ENCODE peak calls at places on chromosome 22, in four cellular contexts. One of them, this sample, is unnamed.

GRCh38 chr22:22887621-22888503 is at the start of gene IGLL5:
- DNase-seq in K562: peak
- DNase-seq in H1: no peak
- DNase-seq in HepG2: no peak
- DNase-seq in this sample: no peak

GRCh38 chr22:23606204-23607131 is 25.7 kb downstream of the DRICH1 start:
- DNase-seq in K562: no peak
- DNase-seq in H1: no peak
- DNase-seq in HepG2: no peak
- DNase-seq in this sample: no peak

GRCh38 chr22:29842740-29843139 is 4.7 kb upstream of the ASCC2 start:
- DNase-seq in K562: no peak
- DNase-seq in H1: no peak
- DNase-seq in HepG2: peak
- DNase-seq in this sample: no peak

GRCh38 chr22:48042621-48043395 is 1280.4 kb downstream of the TBC1D22A start:
- DNase-seq in K562: no peak
- DNase-seq in H1: no peak
- DNase-seq in HepG2: no peak
- DNase-seq in this sample: no peak

GRCh38 chr22:29503811-29504372 is 23.9 kb downstream of the NEFH start:
- DNase-seq in K562: no peak
- DNase-seq in H1: no peak
- DNase-seq in HepG2: no peak
- DNase-seq in this sample: no peak

GRCh38 chr22:26461188-26461810 is 22.3 kb downstream of the HPS4 start:
- DNase-seq in K562: peak
- DNase-seq in H1: peak
- DNase-seq in HepG2: peak
- DNase-seq in this sample: no peak

GRCh38 chr22:34669001-34669400 is 397.0 kb upstream of the ISX start:
- DNase-seq in K562: no peak
- DNase-seq in H1: no peak
- DNase-seq in HepG2: no peak
- DNase-seq in this sample: no peak

GRCh38 chr22:50138988-50139387 is 31.5 kb upstream of the PANX2 start:
- DNase-seq in K562: no peak
- DNase-seq in H1: no peak
- DNase-seq in HepG2: peak
- DNase-seq in this sample: no peak

GRCh38 chr22:22235564-22235963 is 9.0 kb upstream of the VPREB1 start:
- DNase-seq in K562: peak
- DNase-seq in H1: peak
- DNase-seq in HepG2: no peak
- DNase-seq in this sample: peak

GRCh38 chr22:43233529-43233928 is 46.6 kb upstream of the TTLL12 start:
- DNase-seq in K562: no peak
- DNase-seq in H1: no peak
- DNase-seq in HepG2: no peak
- DNase-seq in this sample: no peak

GRCh38 chr22:43230983-43231723 is 44.2 kb upstream of the TTLL12 start:
- DNase-seq in K562: peak
- DNase-seq in H1: peak
- DNase-seq in HepG2: peak
- DNase-seq in this sample: no peak

GRCh38 chr22:43230571-43230970 is 43.6 kb upstream of the TTLL12 start:
- DNase-seq in K562: no peak
- DNase-seq in H1: no peak
- DNase-seq in HepG2: no peak
- DNase-seq in this sample: no peak

GRCh38 chr22:43231724-43232034 is 44.7 kb upstream of the TTLL12 start:
- DNase-seq in K562: no peak
- DNase-seq in H1: no peak
- DNase-seq in HepG2: no peak
- DNase-seq in this sample: no peak

DNA sequence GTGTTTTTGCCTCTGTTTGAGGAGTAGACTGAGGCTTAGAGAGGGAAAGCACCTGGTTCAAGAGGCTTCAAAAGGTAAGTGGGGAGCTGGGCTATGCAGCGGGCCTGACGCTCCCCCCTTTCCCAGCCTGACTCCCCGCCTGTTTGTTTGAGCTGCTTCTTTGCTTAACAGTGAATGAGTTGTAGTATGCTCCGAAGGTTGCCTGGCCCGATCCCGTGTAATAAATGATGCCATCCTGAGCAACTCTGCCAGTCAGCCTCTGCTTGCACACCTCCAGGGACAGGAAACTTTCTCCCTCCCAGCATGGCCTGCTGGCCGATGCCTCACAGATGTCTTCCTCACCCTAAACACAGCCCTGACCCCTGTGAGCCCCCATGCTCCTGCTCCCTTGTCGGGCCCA is 45.5 kb upstream of the TTLL12 start:
- DNase-seq in K562: no peak
- DNase-seq in H1: no peak
- DNase-seq in HepG2: no peak
- DNase-seq in this sample: no peak
- TF ChIP-seq EZH2 in K562: no peak
- TF ChIP-seq EZH2 in H1: no peak
- TF ChIP-seq EZH2 in HepG2: no peak
- TF ChIP-seq EZH2 in this sample: no peak

DNA sequence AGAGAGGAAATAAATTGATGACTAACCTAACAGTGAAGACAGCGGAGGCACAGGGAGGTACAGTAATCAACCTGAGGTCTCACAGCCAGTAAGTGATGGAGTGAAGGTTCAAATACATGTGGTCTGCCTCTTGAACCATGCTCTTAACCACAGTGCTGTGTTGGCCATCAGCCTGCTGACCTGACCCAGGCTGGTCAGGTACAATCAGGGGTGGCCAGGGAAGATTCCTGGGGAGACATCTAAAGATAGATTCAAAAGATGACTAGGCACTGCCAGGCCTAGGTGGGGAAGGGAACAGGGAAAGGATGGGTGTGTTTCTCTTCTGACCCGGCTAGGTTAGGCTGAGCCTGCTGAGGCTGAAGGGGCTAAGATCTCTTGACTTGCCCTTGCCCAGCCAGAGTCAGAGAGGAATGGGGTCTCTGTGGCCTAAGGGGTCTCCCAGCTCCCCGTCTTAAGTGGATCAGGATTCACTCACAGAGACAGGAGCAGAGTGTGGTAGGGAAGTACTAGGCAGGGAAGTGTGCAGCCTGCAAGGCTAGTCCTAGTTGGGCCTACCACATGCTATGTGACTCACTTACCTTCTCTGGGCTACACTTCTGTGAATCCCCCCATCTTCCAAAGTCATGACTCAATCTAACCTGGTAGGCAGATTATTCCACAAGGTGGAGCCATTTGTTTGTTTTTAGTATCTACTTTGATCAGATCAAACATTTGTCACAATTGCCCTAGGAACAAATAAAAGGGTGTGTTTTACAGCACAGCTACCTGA is 10.4 kb upstream of the SREBF2 start:
- DNase-seq in K562: peak
- DNase-seq in H1: no peak
- DNase-seq in HepG2: peak
- DNase-seq in this sample: peak
- TF ChIP-seq TAF1 in K562: no peak
- TF ChIP-seq TAF1 in H1: no peak
- TF ChIP-seq TAF1 in HepG2: no peak
- TF ChIP-seq TAF1 in this sample: no peak

GRCh38 chr22:37032134-37032534 is 12.6 kb downstream of the MPST start:
- DNase-seq in K562: no peak
- DNase-seq in H1: no peak
- DNase-seq in HepG2: no peak
- DNase-seq in this sample: no peak
- TF ChIP-seq SIN3A in K562: no peak
- TF ChIP-seq SIN3A in H1: no peak
- TF ChIP-seq SIN3A in HepG2: peak
- TF ChIP-seq SIN3A in this sample: no peak

GRCh38 chr22:39852799-39853198 is 40.8 kb downstream of the ENTHD1 start:
- DNase-seq in K562: no peak
- DNase-seq in H1: no peak
- DNase-seq in HepG2: no peak
- DNase-seq in this sample: no peak
- TF ChIP-seq EZH2 in K562: no peak
- TF ChIP-seq EZH2 in H1: no peak
- TF ChIP-seq EZH2 in HepG2: no peak
- TF ChIP-seq EZH2 in this sample: no peak

GRCh38 chr22:46676881-46677280 is 56.7 kb downstream of the GRAMD4 start:
- DNase-seq in K562: no peak
- DNase-seq in H1: no peak
- DNase-seq in HepG2: no peak
- DNase-seq in this sample: no peak
- TF ChIP-seq TAF1 in K562: no peak
- TF ChIP-seq TAF1 in H1: no peak
- TF ChIP-seq TAF1 in HepG2: no peak
- TF ChIP-seq TAF1 in this sample: no peak

GRCh38 chr22:42813501-42813900 is 43.6 kb downstream of the ARFGAP3 start:
- DNase-seq in K562: no peak
- DNase-seq in H1: peak
- DNase-seq in HepG2: no peak
- DNase-seq in this sample: no peak
- TF ChIP-seq SIN3A in K562: no peak
- TF ChIP-seq SIN3A in H1: no peak
- TF ChIP-seq SIN3A in HepG2: no peak
- TF ChIP-seq SIN3A in this sample: no peak

GRCh38 chr22:19765477-19766234 is 5.1 kb downstream of the TBX1 start:
- DNase-seq in K562: peak
- DNase-seq in H1: peak
- DNase-seq in HepG2: no peak
- DNase-seq in this sample: no peak
- TF ChIP-seq EZH2 in K562: no peak
- TF ChIP-seq EZH2 in H1: peak
- TF ChIP-seq EZH2 in HepG2: peak
- TF ChIP-seq EZH2 in this sample: peak